ENCODE peak calls at places on chromosomes 13 and 19, in nine cellular contexts. One of them, this sample, is unnamed.
A peak's percentile ranks its signal among the peaks of the same experiment; 100 is the strongest.

GRCh38 chr19:56273563-56274117 is 1.1 kb downstream of the EDDM13 start:
- DNase-seq in hippocampal formation: no peak
- DNase-seq in H9: no peak
- DNase-seq in COR-L47: no peak
- DNase-seq in mucosa of descending colon: no peak
- DNase-seq in aorta: no peak
- DNase-seq in stimulated activated CD4-positive, alpha-beta T cell treated with anti-CD3 and anti-CD28 coated beads, Interleukin-1b, Interleukin-23, amount 100 ng/mL, for 1 hour: no peak
- DNase-seq in AG08396: no peak
- DNase-seq in nephron progenitor cell: no peak
- DNase-seq in this sample: peak; percentile 47

GRCh38 chr13:112775791-112776279 is 86.0 kb downstream of the ATP11A start:
- DNase-seq in hippocampal formation: no peak
- DNase-seq in H9: peak; percentile 36
- DNase-seq in COR-L47: no peak
- DNase-seq in mucosa of descending colon: no peak
- DNase-seq in aorta: peak; percentile 60
- DNase-seq in stimulated activated CD4-positive, alpha-beta T cell treated with anti-CD3 and anti-CD28 coated beads, Interleukin-1b, Interleukin-23, amount 100 ng/mL, for 1 hour: no peak
- DNase-seq in AG08396: no peak
- DNase-seq in nephron progenitor cell: no peak
- DNase-seq in this sample: peak; percentile 43

GRCh38 chr19:55619264-55619663 is 5.1 kb downstream of the ZNF784 start:
- DNase-seq in hippocampal formation: no peak
- DNase-seq in H9: no peak
- DNase-seq in COR-L47: no peak
- DNase-seq in mucosa of descending colon: no peak
- DNase-seq in aorta: no peak
- DNase-seq in stimulated activated CD4-positive, alpha-beta T cell treated with anti-CD3 and anti-CD28 coated beads, Interleukin-1b, Interleukin-23, amount 100 ng/mL, for 1 hour: no peak
- DNase-seq in AG08396: peak; percentile 63
- DNase-seq in nephron progenitor cell: no peak
- DNase-seq in this sample: no peak

GRCh38 chr13:26914624-26915023 is 154.0 kb upstream of the GPR12 start:
- DNase-seq in hippocampal formation: no peak
- DNase-seq in H9: no peak
- DNase-seq in COR-L47: no peak
- DNase-seq in mucosa of descending colon: no peak
- DNase-seq in aorta: no peak
- DNase-seq in stimulated activated CD4-positive, alpha-beta T cell treated with anti-CD3 and anti-CD28 coated beads, Interleukin-1b, Interleukin-23, amount 100 ng/mL, for 1 hour: no peak
- DNase-seq in AG08396: no peak
- DNase-seq in nephron progenitor cell: no peak
- DNase-seq in this sample: peak; percentile 26

GRCh38 chr19:13208964-13209796 is 59.0 kb downstream of the IER2 start:
- DNase-seq in hippocampal formation: no peak
- DNase-seq in H9: peak; percentile 70
- DNase-seq in COR-L47: no peak
- DNase-seq in mucosa of descending colon: no peak
- DNase-seq in aorta: no peak
- DNase-seq in stimulated activated CD4-positive, alpha-beta T cell treated with anti-CD3 and anti-CD28 coated beads, Interleukin-1b, Interleukin-23, amount 100 ng/mL, for 1 hour: no peak
- DNase-seq in AG08396: no peak
- DNase-seq in nephron progenitor cell: peak; percentile 34
- DNase-seq in this sample: no peak

GRCh38 chr13:50230365-50230978 is 215.2 kb downstream of the KCNRG start:
- DNase-seq in hippocampal formation: no peak
- DNase-seq in H9: no peak
- DNase-seq in COR-L47: no peak
- DNase-seq in mucosa of descending colon: no peak
- DNase-seq in aorta: no peak
- DNase-seq in stimulated activated CD4-positive, alpha-beta T cell treated with anti-CD3 and anti-CD28 coated beads, Interleukin-1b, Interleukin-23, amount 100 ng/mL, for 1 hour: no peak
- DNase-seq in AG08396: no peak
- DNase-seq in nephron progenitor cell: no peak
- DNase-seq in this sample: peak; percentile 44

GRCh38 chr13:59745395-59745788 is 418.3 kb downstream of the DIAPH3 start:
- DNase-seq in hippocampal formation: no peak
- DNase-seq in H9: no peak
- DNase-seq in COR-L47: no peak
- DNase-seq in mucosa of descending colon: no peak
- DNase-seq in aorta: no peak
- DNase-seq in stimulated activated CD4-positive, alpha-beta T cell treated with anti-CD3 and anti-CD28 coated beads, Interleukin-1b, Interleukin-23, amount 100 ng/mL, for 1 hour: no peak
- DNase-seq in AG08396: no peak
- DNase-seq in nephron progenitor cell: no peak
- DNase-seq in this sample: no peak

GRCh38 chr19:5990289-5990797 is 12.4 kb upstream of the RANBP3 start:
- DNase-seq in hippocampal formation: no peak
- DNase-seq in H9: peak; percentile 84
- DNase-seq in COR-L47: no peak
- DNase-seq in mucosa of descending colon: no peak
- DNase-seq in aorta: no peak
- DNase-seq in stimulated activated CD4-positive, alpha-beta T cell treated with anti-CD3 and anti-CD28 coated beads, Interleukin-1b, Interleukin-23, amount 100 ng/mL, for 1 hour: no peak
- DNase-seq in AG08396: no peak
- DNase-seq in nephron progenitor cell: no peak
- DNase-seq in this sample: peak; percentile 49

GRCh38 chr13:76943646-76944045 is 4.7 kb upstream of the ACOD1 start:
- DNase-seq in hippocampal formation: no peak
- DNase-seq in H9: no peak
- DNase-seq in COR-L47: no peak
- DNase-seq in mucosa of descending colon: no peak
- DNase-seq in aorta: no peak
- DNase-seq in stimulated activated CD4-positive, alpha-beta T cell treated with anti-CD3 and anti-CD28 coated beads, Interleukin-1b, Interleukin-23, amount 100 ng/mL, for 1 hour: no peak
- DNase-seq in AG08396: no peak
- DNase-seq in nephron progenitor cell: no peak
- DNase-seq in this sample: no peak

This sample was measured in NCI-H69.